ENCODE peak calls at places on chromosomes 13 and 19, in seven cellular contexts. I, P, X, L, K, D and Q are unnamed samples.

GRCh38 chr13:52925221-52925620 is 76.8 kb upstream of the PCDH8 start:
- DNase-seq in P (no peak), X (no peak), L (no peak), K (no peak), I (no peak), D (peak), Q (no peak)

GRCh38 chr19:29785955-29786589 is 25.7 kb upstream of the CCNE1 start:
- DNase-seq in X (no peak), L (no peak), P (no peak), I (no peak), D (no peak), K (no peak), Q (no peak)

GRCh38 chr13:58018865-58019264 is 387.3 kb downstream of the PCDH17 start:
- DNase-seq in X (no peak), I (no peak), L (no peak), D (no peak), P (no peak), K (no peak), Q (no peak)

GRCh38 chr19:39998511-39998910 is 1.7 kb downstream of the ZNF546 start:
- DNase-seq in L (no peak), D (no peak), K (no peak), P (no peak), I (no peak), X (no peak), Q (no peak)

GRCh38 chr19:31436121-31436776 is 87.0 kb upstream of the TSHZ3 start:
- DNase-seq in X (no peak), D (no peak), P (no peak), I (no peak), L (no peak), K (no peak), Q (no peak)

GRCh38 chr19:2823646-2824045 is 4.0 kb downstream of the ZNF554 start:
- DNase-seq in D (no peak), L (no peak), K (no peak), X (no peak), I (no peak), P (no peak), Q (no peak)

GRCh38 chr19:11278670-11279069 is 16.3 kb upstream of the DOCK6 start:
- DNase-seq in D (no peak), I (no peak), L (no peak), K (no peak), X (no peak), P (no peak), Q (no peak)

GRCh38 chr19:10797541-10798256 is 38.3 kb downstream of the TMED1 start:
- DNase-seq in P (no peak), D (no peak), I (no peak), L (no peak), X (no peak), K (peak), Q (no peak)

GRCh38 chr19:40598121-40598917 is 2.9 kb upstream of the LTBP4 start:
- DNase-seq in L (peak), I (no peak), P (no peak), K (peak), X (peak), D (peak), Q (peak)

GRCh38 chr13:113856716-113857065 is 7.2 kb downstream of the GAS6 start:
- DNase-seq in I (no peak), D (peak), L (no peak), X (peak), K (no peak), P (no peak), Q (no peak)

GRCh38 chr13:95573226-95573625 is 20.7 kb downstream of the CLDN10 start:
- DNase-seq in K (no peak), P (no peak), D (no peak), I (no peak), L (no peak), X (no peak), Q (no peak)

GRCh38 chr19:46573679-46574522 is 27.2 kb upstream of the CALM3 start:
- DNase-seq in L (no peak), D (no peak), P (no peak), K (no peak), I (no peak), X (no peak), Q (no peak)

GRCh38 chr13:49859568-49859967 is 67.1 kb upstream of the KPNA3 start:
- DNase-seq in I (no peak), D (no peak), P (no peak), K (no peak), X (peak), L (no peak), Q (no peak)

GRCh38 chr19:54462713-54463530 is 656 bp downstream of the LENG9 start:
- DNase-seq in K (peak), I (no peak), L (peak), D (peak), X (peak), P (no peak), Q (peak)

GRCh38 chr13:29284726-29285125 is 310.8 kb downstream of the SLC7A1 start:
- DNase-seq in L (no peak), K (no peak), X (no peak), D (no peak), P (no peak), I (no peak), Q (no peak)

GRCh38 chr19:7377196-7377595 is 28.5 kb downstream of the ARHGEF18 start:
- DNase-seq in K (no peak), D (no peak), X (no peak), I (no peak), P (no peak), L (no peak), Q (no peak)

GRCh38 chr13:108154421-108154858 is 60.9 kb downstream of the LIG4 start:
- DNase-seq in P (no peak), D (no peak), X (peak), K (no peak), I (no peak), L (no peak), Q (no peak)

GRCh38 chr13:52746141-52746540 is 6.5 kb upstream of the CNMD start:
- DNase-seq in X (no peak), I (no peak), L (no peak), D (no peak), K (no peak), P (no peak), Q (no peak)

GRCh38 chr13:112067871-112068305 is 939 bp downstream of the SOX1 start:
- DNase-seq in I (no peak), D (no peak), X (no peak), P (no peak), L (no peak), K (no peak), Q (no peak)

GRCh38 chr13:112065867-112066623 is 904 bp upstream of the SOX1 start:
- DNase-seq in P (no peak), I (no peak), L (no peak), K (no peak), D (no peak), X (no peak), Q (no peak)

GRCh38 chr13:112067121-112067741 is at the start of gene SOX1:
- DNase-seq in I (no peak), P (no peak), L (no peak), X (no peak), K (no peak), D (no peak), Q (no peak)

GRCh38 chr13:112065521-112065866 is 1.5 kb upstream of the SOX1 start:
- DNase-seq in P (no peak), L (no peak), I (no peak), D (no peak), K (no peak), X (no peak), Q (no peak)

DNA sequence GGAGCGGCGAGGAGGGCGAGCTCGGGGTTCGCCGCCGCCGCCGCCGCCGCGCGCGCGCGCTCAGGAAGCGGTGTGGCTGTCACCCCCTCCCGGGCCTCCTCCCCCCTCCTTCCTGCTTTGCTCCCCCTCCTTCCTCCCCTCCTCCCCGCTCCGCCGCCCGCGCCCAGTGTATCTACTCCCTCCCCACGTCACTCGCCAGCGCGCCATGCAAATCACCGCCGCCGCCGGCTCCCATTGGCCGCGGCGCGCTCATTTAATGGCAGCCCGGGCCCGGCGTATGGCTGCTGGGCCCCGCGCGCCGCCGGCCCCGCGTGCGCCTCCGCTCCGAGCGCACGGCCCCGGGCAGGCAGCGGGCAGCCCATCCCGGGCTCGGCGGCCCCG is 335 bp upstream of the SOX1 start:
- DNase-seq in I (no peak), L (no peak), D (no peak), X (peak), K (no peak), P (no peak), Q (peak)
- H3K4me3 ChIP-seq in I (no peak), L (no peak), D (peak), X (peak), K (peak), P (no peak), Q (peak)

GRCh38 chr19:1249298-1249989 is 1.1 kb downstream of the MIDN start:
- DNase-seq in L (peak), X (peak), P (peak), I (no peak), D (peak), K (peak), Q (peak)
- H3K27ac ChIP-seq in L (peak), X (peak), P (peak), I (peak), D (peak), K (peak), Q (peak)

DNA sequence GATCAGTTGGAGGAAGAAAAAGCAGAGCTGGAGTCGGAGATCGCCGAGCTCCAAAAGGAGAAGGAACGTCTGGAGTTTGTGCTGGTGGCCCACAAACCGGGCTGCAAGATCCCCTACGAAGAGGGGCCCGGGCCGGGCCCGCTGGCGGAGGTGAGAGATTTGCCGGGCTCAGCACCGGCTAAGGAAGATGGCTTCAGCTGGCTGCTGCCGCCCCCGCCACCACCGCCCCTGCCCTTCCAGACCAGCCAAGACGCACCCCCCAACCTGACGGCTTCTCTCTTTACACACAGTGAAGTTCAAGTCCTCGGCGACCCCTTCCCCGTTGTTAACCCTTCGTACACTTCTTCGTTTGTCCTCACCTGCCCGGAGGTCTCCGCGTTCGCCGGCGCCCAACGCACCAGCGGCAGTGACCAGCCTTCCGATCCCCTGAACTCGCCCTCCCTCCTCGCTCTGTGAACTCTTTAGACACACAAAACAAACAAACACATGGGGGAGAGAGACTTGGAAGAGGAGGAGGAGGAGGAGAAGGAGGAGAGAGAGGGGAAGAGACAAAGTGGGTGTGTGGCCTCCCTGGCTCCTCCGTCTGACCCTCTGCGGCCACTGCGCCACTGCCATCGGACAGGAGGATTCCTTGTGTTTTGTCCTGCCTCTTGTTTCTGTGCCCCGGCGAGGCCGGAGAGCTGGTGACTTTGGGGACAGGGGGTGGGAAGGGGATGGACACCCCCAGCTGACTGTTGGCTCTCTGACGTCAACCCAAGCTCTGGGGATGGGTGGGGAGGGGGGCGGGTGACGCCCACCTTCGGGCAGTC is 5.0 kb downstream of the FOSB start:
- DNase-seq in P (no peak), X (no peak), D (no peak), K (no peak), L (no peak), I (no peak), Q (no peak)
- H3K4me3 ChIP-seq in P (no peak), X (no peak), D (peak), K (no peak), L (no peak), I (no peak), Q (peak)

GRCh38 chr13:24215007-24215633 is 54.6 kb downstream of the SPATA13 start:
- DNase-seq in P (no peak), X (no peak), L (no peak), K (no peak), D (no peak), I (no peak), Q (no peak)
- H3K27ac ChIP-seq in P (peak), X (peak), L (peak), K (peak), D (peak), I (no peak), Q (peak)